ENCODE peak calls at places on chromosomes 16 and 17, in seven cellular contexts. One of them, this sample, is unnamed.

GRCh38 chr17:29789186-29790170 is 140.6 kb downstream of the SSH2 start:
- DNase-seq in BJ: no peak
- DNase-seq in GM19239: no peak
- DNase-seq in activated CD8-positive, alpha-beta memory T cell treated with anti-CD3 and anti-CD28 coated beads, Interleukin-2, amount 50 U/mL, for 48 hours: no peak
- DNase-seq in amniotic epithelial cell: peak
- DNase-seq in A172: no peak
- DNase-seq in iPS DF 19.7: no peak
- DNase-seq in this sample: no peak

GRCh38 chr16:71423865-71424264 is 18.0 kb downstream of the TLE7 start:
- DNase-seq in BJ: no peak
- DNase-seq in GM19239: no peak
- DNase-seq in activated CD8-positive, alpha-beta memory T cell treated with anti-CD3 and anti-CD28 coated beads, Interleukin-2, amount 50 U/mL, for 48 hours: no peak
- DNase-seq in amniotic epithelial cell: no peak
- DNase-seq in A172: no peak
- DNase-seq in iPS DF 19.7: no peak
- DNase-seq in this sample: peak

GRCh38 chr16:8572919-8573724 is 17.2 kb downstream of the TMEM114 start:
- DNase-seq in BJ: no peak
- DNase-seq in GM19239: no peak
- DNase-seq in activated CD8-positive, alpha-beta memory T cell treated with anti-CD3 and anti-CD28 coated beads, Interleukin-2, amount 50 U/mL, for 48 hours: no peak
- DNase-seq in amniotic epithelial cell: peak
- DNase-seq in A172: peak
- DNase-seq in iPS DF 19.7: peak
- DNase-seq in this sample: no peak

GRCh38 chr17:44314869-44315661 is 6.7 kb downstream of the RUNDC3A start:
- DNase-seq in BJ: no peak
- DNase-seq in GM19239: peak
- DNase-seq in activated CD8-positive, alpha-beta memory T cell treated with anti-CD3 and anti-CD28 coated beads, Interleukin-2, amount 50 U/mL, for 48 hours: peak
- DNase-seq in amniotic epithelial cell: peak
- DNase-seq in A172: no peak
- DNase-seq in iPS DF 19.7: no peak
- DNase-seq in this sample: no peak

GRCh38 chr16:88790312-88791150 is 5.5 kb upstream of the PIEZO1 start:
- DNase-seq in BJ: no peak
- DNase-seq in GM19239: no peak
- DNase-seq in activated CD8-positive, alpha-beta memory T cell treated with anti-CD3 and anti-CD28 coated beads, Interleukin-2, amount 50 U/mL, for 48 hours: peak
- DNase-seq in amniotic epithelial cell: peak
- DNase-seq in A172: no peak
- DNase-seq in iPS DF 19.7: no peak
- DNase-seq in this sample: no peak

GRCh38 chr16:55542459-55543082 is 23.9 kb upstream of the CAPNS2 start:
- DNase-seq in BJ: peak
- DNase-seq in GM19239: no peak
- DNase-seq in activated CD8-positive, alpha-beta memory T cell treated with anti-CD3 and anti-CD28 coated beads, Interleukin-2, amount 50 U/mL, for 48 hours: no peak
- DNase-seq in amniotic epithelial cell: peak
- DNase-seq in A172: peak
- DNase-seq in iPS DF 19.7: no peak
- DNase-seq in this sample: no peak

GRCh38 chr17:73933164-73933766 is 270.2 kb upstream of the RPL38 start:
- DNase-seq in BJ: no peak
- DNase-seq in GM19239: no peak
- DNase-seq in activated CD8-positive, alpha-beta memory T cell treated with anti-CD3 and anti-CD28 coated beads, Interleukin-2, amount 50 U/mL, for 48 hours: no peak
- DNase-seq in amniotic epithelial cell: no peak
- DNase-seq in A172: no peak
- DNase-seq in iPS DF 19.7: no peak
- DNase-seq in this sample: no peak

GRCh38 chr17:20073056-20073979 is 64.2 kb downstream of the SPECC1 start:
- DNase-seq in BJ: no peak
- DNase-seq in GM19239: no peak
- DNase-seq in activated CD8-positive, alpha-beta memory T cell treated with anti-CD3 and anti-CD28 coated beads, Interleukin-2, amount 50 U/mL, for 48 hours: peak
- DNase-seq in amniotic epithelial cell: peak
- DNase-seq in A172: peak
- DNase-seq in iPS DF 19.7: no peak
- DNase-seq in this sample: no peak

GRCh38 chr17:6244796-6245195 is 174.6 kb downstream of the WSCD1 start:
- DNase-seq in BJ: no peak
- DNase-seq in GM19239: no peak
- DNase-seq in activated CD8-positive, alpha-beta memory T cell treated with anti-CD3 and anti-CD28 coated beads, Interleukin-2, amount 50 U/mL, for 48 hours: no peak
- DNase-seq in amniotic epithelial cell: no peak
- DNase-seq in A172: no peak
- DNase-seq in iPS DF 19.7: no peak
- DNase-seq in this sample: no peak

GRCh38 chr17:32625971-32626370 is 139.2 kb downstream of the CDK5R1 start:
- DNase-seq in BJ: no peak
- DNase-seq in GM19239: no peak
- DNase-seq in activated CD8-positive, alpha-beta memory T cell treated with anti-CD3 and anti-CD28 coated beads, Interleukin-2, amount 50 U/mL, for 48 hours: no peak
- DNase-seq in amniotic epithelial cell: no peak
- DNase-seq in A172: no peak
- DNase-seq in iPS DF 19.7: no peak
- DNase-seq in this sample: no peak

GRCh38 chr17:69523252-69523861 is 108.9 kb downstream of the MAP2K6 start:
- DNase-seq in BJ: no peak
- DNase-seq in GM19239: no peak
- DNase-seq in activated CD8-positive, alpha-beta memory T cell treated with anti-CD3 and anti-CD28 coated beads, Interleukin-2, amount 50 U/mL, for 48 hours: no peak
- DNase-seq in amniotic epithelial cell: peak
- DNase-seq in A172: peak
- DNase-seq in iPS DF 19.7: peak
- DNase-seq in this sample: no peak

GRCh38 chr16:84084570-84085270 is 32.0 kb downstream of the MBTPS1 start:
- DNase-seq in BJ: no peak
- DNase-seq in GM19239: peak
- DNase-seq in activated CD8-positive, alpha-beta memory T cell treated with anti-CD3 and anti-CD28 coated beads, Interleukin-2, amount 50 U/mL, for 48 hours: peak
- DNase-seq in amniotic epithelial cell: peak
- DNase-seq in A172: peak
- DNase-seq in iPS DF 19.7: peak
- DNase-seq in this sample: no peak

GRCh38 chr17:49916854-49917515 is 52.0 kb upstream of the DLX4 start:
- DNase-seq in BJ: no peak
- DNase-seq in GM19239: no peak
- DNase-seq in activated CD8-positive, alpha-beta memory T cell treated with anti-CD3 and anti-CD28 coated beads, Interleukin-2, amount 50 U/mL, for 48 hours: no peak
- DNase-seq in amniotic epithelial cell: no peak
- DNase-seq in A172: no peak
- DNase-seq in iPS DF 19.7: no peak
- DNase-seq in this sample: no peak

GRCh38 chr16:3966681-3967080 is 86.2 kb upstream of the CREBBP start:
- DNase-seq in BJ: no peak
- DNase-seq in GM19239: no peak
- DNase-seq in activated CD8-positive, alpha-beta memory T cell treated with anti-CD3 and anti-CD28 coated beads, Interleukin-2, amount 50 U/mL, for 48 hours: no peak
- DNase-seq in amniotic epithelial cell: no peak
- DNase-seq in A172: no peak
- DNase-seq in iPS DF 19.7: no peak
- DNase-seq in this sample: no peak

GRCh38 chr16:67654069-67654911 is 5.8 kb downstream of the ACD start:
- DNase-seq in BJ: no peak
- DNase-seq in GM19239: no peak
- DNase-seq in activated CD8-positive, alpha-beta memory T cell treated with anti-CD3 and anti-CD28 coated beads, Interleukin-2, amount 50 U/mL, for 48 hours: peak
- DNase-seq in amniotic epithelial cell: no peak
- DNase-seq in A172: no peak
- DNase-seq in iPS DF 19.7: no peak
- DNase-seq in this sample: no peak

GRCh38 chr17:40633871-40634270 is 13.7 kb downstream of the SMARCE1 start:
- DNase-seq in BJ: no peak
- DNase-seq in GM19239: no peak
- DNase-seq in activated CD8-positive, alpha-beta memory T cell treated with anti-CD3 and anti-CD28 coated beads, Interleukin-2, amount 50 U/mL, for 48 hours: no peak
- DNase-seq in amniotic epithelial cell: no peak
- DNase-seq in A172: no peak
- DNase-seq in iPS DF 19.7: no peak
- DNase-seq in this sample: no peak

GRCh38 chr16:2874584-2875362 is 8.2 kb upstream of the FLYWCH2 start:
- DNase-seq in BJ: no peak
- DNase-seq in GM19239: peak
- DNase-seq in activated CD8-positive, alpha-beta memory T cell treated with anti-CD3 and anti-CD28 coated beads, Interleukin-2, amount 50 U/mL, for 48 hours: peak
- DNase-seq in amniotic epithelial cell: peak
- DNase-seq in A172: peak
- DNase-seq in iPS DF 19.7: no peak
- DNase-seq in this sample: no peak

GRCh38 chr16:2840914-2841313 is 10.8 kb downstream of the ZG16B start:
- DNase-seq in BJ: no peak
- DNase-seq in GM19239: no peak
- DNase-seq in activated CD8-positive, alpha-beta memory T cell treated with anti-CD3 and anti-CD28 coated beads, Interleukin-2, amount 50 U/mL, for 48 hours: no peak
- DNase-seq in amniotic epithelial cell: no peak
- DNase-seq in A172: no peak
- DNase-seq in iPS DF 19.7: no peak
- DNase-seq in this sample: no peak

GRCh38 chr16:74591914-74592650 is 14.8 kb downstream of the GLG1 start:
- DNase-seq in BJ: no peak
- DNase-seq in GM19239: no peak
- DNase-seq in activated CD8-positive, alpha-beta memory T cell treated with anti-CD3 and anti-CD28 coated beads, Interleukin-2, amount 50 U/mL, for 48 hours: no peak
- DNase-seq in amniotic epithelial cell: no peak
- DNase-seq in A172: no peak
- DNase-seq in iPS DF 19.7: no peak
- DNase-seq in this sample: peak

GRCh38 chr16:70576431-70577255 is 53.0 kb downstream of the SF3B3 start:
- DNase-seq in BJ: peak
- DNase-seq in GM19239: peak
- DNase-seq in activated CD8-positive, alpha-beta memory T cell treated with anti-CD3 and anti-CD28 coated beads, Interleukin-2, amount 50 U/mL, for 48 hours: no peak
- DNase-seq in amniotic epithelial cell: peak
- DNase-seq in A172: peak
- DNase-seq in iPS DF 19.7: no peak
- DNase-seq in this sample: peak